ENCODE peak calls at places on chromosomes 16 and 17, in nine cellular contexts. R is cardiac muscle cell; C is IMR-90; X is adrenal gland; H is psoas muscle; A is uterus; S is CD4-positive, alpha-beta T cell; T is K562; O is ovary. F is an unnamed sample.
A peak's percentile ranks its signal among the peaks of the same experiment; 100 is the strongest.

GRCh38 chr17:39813631-39814030 is 50.5 kb downstream of the IKZF3 start:
- DNase-seq in C (no peak), R (no peak), H (no peak), A (no peak), T (no peak), X (no peak), S (peak; percentile 45), O (no peak), F (no peak)

GRCh38 chr17:50479522-50480141 is 972 bp downstream of the RSAD1 start:
- DNase-seq in R (peak; percentile 86), O (peak; percentile 67), X (peak; percentile 84), C (peak; percentile 78), S (peak; percentile 54), A (peak; percentile 70), T (peak; percentile 85), H (peak; percentile 82), F (peak; percentile 70)

GRCh38 chr17:915416-916201 is 64.0 kb downstream of the NXN start:
- DNase-seq in X (no peak), C (no peak), S (no peak), A (no peak), O (no peak), T (no peak), R (peak; percentile 89), H (peak; percentile 31), F (no peak)

GRCh38 chr17:48307814-48308411 is 122.1 kb downstream of the SKAP1 start:
- DNase-seq in T (peak; percentile 52), O (no peak), X (peak; percentile 51), C (peak; percentile 74), S (peak; percentile 43), H (peak; percentile 28), R (peak; percentile 68), A (peak; percentile 33), F (peak; percentile 23)

GRCh38 chr17:77783991-77784820 is 174.3 kb upstream of the TNRC6C start:
- DNase-seq in T (no peak), R (no peak), H (no peak), A (no peak), S (peak; percentile 58), X (no peak), O (no peak), C (no peak), F (no peak)

GRCh38 chr17:74276561-74277009 is 2.6 kb downstream of the DNAI2 start:
- DNase-seq in A (peak; percentile 62), R (peak; percentile 79), O (peak; percentile 34), C (no peak), H (peak; percentile 47), X (no peak), T (no peak), S (no peak), F (peak; percentile 30)

GRCh38 chr17:1298616-1299015 is 19.2 kb downstream of the TRARG1 start:
- DNase-seq in A (no peak), R (peak; percentile 12), S (peak; percentile 42), C (no peak), O (no peak), H (no peak), T (peak; percentile 36), X (no peak), F (no peak)

GRCh38 chr16:72884573-72884972 is 163.4 kb downstream of the ZFHX3 start:
- DNase-seq in C (no peak), O (no peak), X (no peak), H (no peak), A (no peak), R (peak; percentile 26), T (no peak), S (no peak), F (no peak)

GRCh38 chr16:8583199-8583598 is 7.1 kb downstream of the TMEM114 start:
- DNase-seq in C (peak; percentile 66), H (no peak), O (no peak), X (no peak), A (no peak), R (no peak), T (no peak), S (no peak), F (no peak)

GRCh38 chr16:54883358-54883757 is 47.3 kb upstream of the IRX5 start:
- DNase-seq in T (no peak), H (no peak), A (no peak), C (no peak), X (no peak), S (no peak), R (no peak), O (no peak), F (no peak)

GRCh38 chr16:17724242-17724898 is 253.6 kb upstream of the XYLT1 start:
- DNase-seq in O (no peak), T (no peak), X (no peak), A (no peak), R (no peak), H (no peak), C (peak; percentile 82), S (no peak), F (no peak)

GRCh38 chr16:2518823-2519710 is 1.1 kb upstream of the AMDHD2 start:
- DNase-seq in C (no peak), X (peak; percentile 49), S (no peak), T (no peak), H (peak; percentile 24), O (peak; percentile 42), R (no peak), A (peak; percentile 35), F (no peak)

GRCh38 chr16:56848056-56848936 is 16.7 kb upstream of the SLC12A3 start:
- DNase-seq in R (peak; percentile 75), A (peak; percentile 41), T (no peak), C (peak; percentile 79), S (no peak), O (peak; percentile 60), H (peak; percentile 35), X (peak; percentile 52), F (no peak)

GRCh38 chr17:77542551-77543490 is 402.1 kb downstream of the SEC14L1 start:
- DNase-seq in H (peak; percentile 73), S (peak; percentile 53), C (peak; percentile 78), O (peak; percentile 49), T (peak; percentile 60), X (peak; percentile 67), A (peak; percentile 86), R (peak; percentile 90), F (peak; percentile 81)

GRCh38 chr16:48409839-48410610 is 24.8 kb upstream of the SIAH1 start:
- DNase-seq in O (peak; percentile 60), H (no peak), S (no peak), R (peak; percentile 98), X (peak; percentile 87), C (peak; percentile 96), T (no peak), A (no peak), F (no peak)

GRCh38 chr16:65684230-65684629 is 562.4 kb upstream of the CDH11 start:
- DNase-seq in R (no peak), S (no peak), C (no peak), X (no peak), O (no peak), H (no peak), A (no peak), T (no peak), F (no peak)

GRCh38 chr16:704552-705380 is 835 bp downstream of the FBXL16 start:
- DNase-seq in C (no peak), R (no peak), A (no peak), H (no peak), S (no peak), X (no peak), O (no peak), T (no peak), F (no peak)
- TF ChIP-seq CTCF in C (no peak), R (no peak), A (no peak), H (no peak), S (no peak), X (no peak), O (no peak), T (no peak), F (no peak)

GRCh38 chr16:75179208-75179607 is 27.8 kb downstream of the CTRB2 start:
- DNase-seq in R (no peak), X (no peak), S (no peak), C (no peak), O (no peak), T (no peak), H (no peak), A (no peak), F (no peak)
- H3K9me3 ChIP-seq in R (no peaks in the 10 kb centered on the region), X (no peaks in the 10 kb centered on the region), S (peaks cover 33% of the 10 kb centered on the region), C (peaks cover 24% of the 10 kb centered on the region), O (no peaks in the 10 kb centered on the region), T (peaks cover 5% of the 10 kb centered on the region), H (peaks cover 8% of the 10 kb centered on the region), A (peaks cover 11% of the 10 kb centered on the region), F (peaks cover 49% of the 10 kb centered on the region)

GRCh38 chr17:38559025-38559879 is 46.5 kb downstream of the SRCIN1 start:
- DNase-seq in O (peak; percentile 87), A (peak; percentile 88), C (peak; percentile 38), S (peak; percentile 77), R (peak; percentile 87), H (peak; percentile 79), T (peak; percentile 96), X (peak; percentile 79), F (peak; percentile 76)
- TF ChIP-seq CTCF in O (no peak), A (peak; percentile 11), C (no peak), S (peak; percentile 38), R (no peak), H (no peak), T (peak; percentile 65), X (no peak), F (no peak)

GRCh38 chr17:22128171-22128570 is 435.8 kb downstream of the KCNJ18 start:
- DNase-seq in T (no peak), H (no peak), X (no peak), O (no peak), A (no peak), S (no peak), C (no peak), R (no peak), F (no peak)
- H3K9me3 ChIP-seq in T (no peaks in the 10 kb centered on the region), H (peaks cover 6% of the 10 kb centered on the region), X (no peaks in the 10 kb centered on the region), O (no peaks in the 10 kb centered on the region), A (peaks cover 3% of the 10 kb centered on the region), S (peaks cover 12% of the 10 kb centered on the region), C (peaks cover 2% of the 10 kb centered on the region), R (peaks cover 3% of the 10 kb centered on the region), F (peaks cover 14% of the 10 kb centered on the region)

GRCh38 chr16:88613-89012 is 10.6 kb downstream of the MPG start:
- DNase-seq in T (no peak), A (no peak), X (no peak), R (no peak), O (no peak), H (no peak), C (no peak), S (no peak), F (no peak)
- TF ChIP-seq CTCF in T (no peak), A (no peak), X (no peak), R (no peak), O (no peak), H (no peak), C (no peak), S (no peak), F (no peak)

GRCh38 chr17:16552637-16553045 is 16.4 kb downstream of the ZNF287 start:
- DNase-seq in O (no peak), R (no peak), S (no peak), A (no peak), T (no peak), X (no peak), C (no peak), H (no peak), F (no peak)
- H3K9me3 ChIP-seq in O (peaks cover 19% of the 10 kb centered on the region), R (peaks cover 3% of the 10 kb centered on the region), S (peaks cover 93% of the 10 kb centered on the region), A (peaks cover 94% of the 10 kb centered on the region), T (peaks cover 8% of the 10 kb centered on the region), X (peaks cover 7% of the 10 kb centered on the region), C (peaks cover 67% of the 10 kb centered on the region), H (peaks cover 89% of the 10 kb centered on the region), F (peaks cover 100% of the 10 kb centered on the region)